ENCODE peak calls at places on chromosomes 16 and 17, in ten cellular contexts. Q is psoas muscle; E is tibial artery; R is GM23338; X is effector memory CD8-positive, alpha-beta T cell; G is anterior cingulate cortex; Y is brain pericyte; P is LoVo; N is DMS153; V is cardiac muscle cell. Z is an unnamed sample.

GRCh38 chr17:72702136-72702735 is 390.3 kb downstream of the SLC39A11 start:
- DNase-seq in R (no peak), Y (no peak), G (no peak), E (no peak), V (no peak), Q (no peak), X (no peak), P (peak; percentile 82), N (no peak), Z (no peak)

GRCh38 chr16:19175492-19176262 is 7.6 kb downstream of the SYT17 start:
- DNase-seq in E (no peak), Q (no peak), P (no peak), X (no peak), G (no peak), N (no peak), V (no peak), Y (no peak), R (no peak), Z (no peak)

GRCh38 chr17:60356947-60357346 is 35.0 kb downstream of the USP32 start:
- DNase-seq in E (no peak), R (no peak), Y (no peak), G (no peak), V (no peak), Q (no peak), X (no peak), N (no peak), P (no peak), Z (no peak)

GRCh38 chr16:57372372-57373116 is at the start of gene CX3CL1:
- DNase-seq in X (no peak), Y (no peak), V (peak; percentile 69), Q (peak; percentile 42), P (no peak), N (no peak), R (peak; percentile 81), E (peak; percentile 96), G (peak; percentile 82), Z (peak; percentile 56)

GRCh38 chr17:50564916-50565315 is 4.4 kb downstream of the CACNA1G start:
- DNase-seq in R (no peak), Q (peak; percentile 84), G (no peak), N (no peak), Y (no peak), P (no peak), V (no peak), X (no peak), E (peak; percentile 90), Z (no peak)

GRCh38 chr16:25643633-25644032 is 48.1 kb upstream of the HS3ST4 start:
- DNase-seq in X (no peak), Q (no peak), G (no peak), V (no peak), P (no peak), R (no peak), Y (no peak), E (no peak), N (no peak), Z (no peak)

GRCh38 chr16:86773339-86773715 is 195.0 kb downstream of the FOXL1 start:
- DNase-seq in Q (no peak), Y (no peak), E (peak; percentile 61), N (no peak), X (no peak), G (no peak), P (no peak), V (no peak), R (no peak), Z (no peak)

GRCh38 chr17:59858167-59858790 is 34.5 kb downstream of the TUBD1 start:
- DNase-seq in G (no peak), V (no peak), Y (no peak), E (no peak), P (no peak), X (no peak), N (no peak), Q (no peak), R (no peak), Z (no peak)

GRCh38 chr17:79935197-79935844 is 96.1 kb upstream of the CBX4 start:
- DNase-seq in G (no peak), R (no peak), X (no peak), Y (no peak), Q (no peak), P (no peak), E (no peak), V (no peak), N (no peak), Z (no peak)

GRCh38 chr17:57675427-57675826 is 69.7 kb downstream of the CCDC182 start:
- DNase-seq in Y (no peak), Q (no peak), N (no peak), X (no peak), E (peak; percentile 51), G (no peak), V (no peak), R (no peak), P (no peak), Z (no peak)

Z was measured in endothelial cell.